ENCODE peak calls at places on chromosome 16, in nine cellular contexts. One of them, this sample, is unnamed.

GRCh38 chr16:78984887-78985464 is 615.6 kb downstream of the MAF start:
- DNase-seq in NCI-H69: no peak
- DNase-seq in choroid plexus epithelial cell: no peak
- DNase-seq in NCI-H1092 treated with DMSO at 0.1 percent for 48 hours: no peak
- DNase-seq in GM12865: no peak
- DNase-seq in stimulated activated CD4-positive, alpha-beta T cell treated with anti-CD3 and anti-CD28 coated beads, Interleukin-12 subunit alpha, Interleukin-12 subunit beta, amount 100 ng/mL, for 48 hours: no peak
- DNase-seq in Daoy: peak; percentile 26
- DNase-seq in EL: no peak
- DNase-seq in stimulated activated effector memory CD8-positive, alpha-beta T cell treated with anti-CD3 and anti-CD28 coated beads, Interleukin-12 subunit alpha, Interleukin-12 subunit beta, amount 100 ng/mL, for 72 hours: no peak
- DNase-seq in this sample: no peak

GRCh38 chr16:87054856-87055255 is 262.3 kb downstream of the C16orf95 start:
- DNase-seq in NCI-H69: no peak
- DNase-seq in choroid plexus epithelial cell: no peak
- DNase-seq in NCI-H1092 treated with DMSO at 0.1 percent for 48 hours: no peak
- DNase-seq in GM12865: no peak
- DNase-seq in stimulated activated CD4-positive, alpha-beta T cell treated with anti-CD3 and anti-CD28 coated beads, Interleukin-12 subunit alpha, Interleukin-12 subunit beta, amount 100 ng/mL, for 48 hours: no peak
- DNase-seq in Daoy: no peak
- DNase-seq in EL: no peak
- DNase-seq in stimulated activated effector memory CD8-positive, alpha-beta T cell treated with anti-CD3 and anti-CD28 coated beads, Interleukin-12 subunit alpha, Interleukin-12 subunit beta, amount 100 ng/mL, for 72 hours: no peak
- DNase-seq in this sample: no peak

GRCh38 chr16:68907297-68907999 is 64.1 kb downstream of the TANGO6 start:
- DNase-seq in NCI-H69: peak; percentile 14
- DNase-seq in choroid plexus epithelial cell: no peak
- DNase-seq in NCI-H1092 treated with DMSO at 0.1 percent for 48 hours: no peak
- DNase-seq in GM12865: no peak
- DNase-seq in stimulated activated CD4-positive, alpha-beta T cell treated with anti-CD3 and anti-CD28 coated beads, Interleukin-12 subunit alpha, Interleukin-12 subunit beta, amount 100 ng/mL, for 48 hours: no peak
- DNase-seq in Daoy: no peak
- DNase-seq in EL: no peak
- DNase-seq in stimulated activated effector memory CD8-positive, alpha-beta T cell treated with anti-CD3 and anti-CD28 coated beads, Interleukin-12 subunit alpha, Interleukin-12 subunit beta, amount 100 ng/mL, for 72 hours: no peak
- DNase-seq in this sample: no peak

GRCh38 chr16:75251280-75252048 is at the start of gene BCAR1:
- DNase-seq in NCI-H69: peak; percentile 84
- DNase-seq in choroid plexus epithelial cell: peak; percentile 88
- DNase-seq in NCI-H1092 treated with DMSO at 0.1 percent for 48 hours: peak; percentile 82
- DNase-seq in GM12865: peak; percentile 83
- DNase-seq in stimulated activated CD4-positive, alpha-beta T cell treated with anti-CD3 and anti-CD28 coated beads, Interleukin-12 subunit alpha, Interleukin-12 subunit beta, amount 100 ng/mL, for 48 hours: no peak
- DNase-seq in Daoy: peak; percentile 93
- DNase-seq in EL: peak; percentile 93
- DNase-seq in stimulated activated effector memory CD8-positive, alpha-beta T cell treated with anti-CD3 and anti-CD28 coated beads, Interleukin-12 subunit alpha, Interleukin-12 subunit beta, amount 100 ng/mL, for 72 hours: no peak
- DNase-seq in this sample: peak; percentile 81

GRCh38 chr16:2756288-2757015 is 4.0 kb downstream of the SRRM2 start:
- DNase-seq in NCI-H69: no peak
- DNase-seq in choroid plexus epithelial cell: no peak
- DNase-seq in NCI-H1092 treated with DMSO at 0.1 percent for 48 hours: no peak
- DNase-seq in GM12865: no peak
- DNase-seq in stimulated activated CD4-positive, alpha-beta T cell treated with anti-CD3 and anti-CD28 coated beads, Interleukin-12 subunit alpha, Interleukin-12 subunit beta, amount 100 ng/mL, for 48 hours: no peak
- DNase-seq in Daoy: no peak
- DNase-seq in EL: no peak
- DNase-seq in stimulated activated effector memory CD8-positive, alpha-beta T cell treated with anti-CD3 and anti-CD28 coated beads, Interleukin-12 subunit alpha, Interleukin-12 subunit beta, amount 100 ng/mL, for 72 hours: no peak
- DNase-seq in this sample: no peak

GRCh38 chr16:67477960-67478554 is 2.9 kb downstream of the ATP6V0D1 start:
- DNase-seq in NCI-H69: no peak
- DNase-seq in choroid plexus epithelial cell: no peak
- DNase-seq in NCI-H1092 treated with DMSO at 0.1 percent for 48 hours: no peak
- DNase-seq in GM12865: no peak
- DNase-seq in stimulated activated CD4-positive, alpha-beta T cell treated with anti-CD3 and anti-CD28 coated beads, Interleukin-12 subunit alpha, Interleukin-12 subunit beta, amount 100 ng/mL, for 48 hours: no peak
- DNase-seq in Daoy: no peak
- DNase-seq in EL: no peak
- DNase-seq in stimulated activated effector memory CD8-positive, alpha-beta T cell treated with anti-CD3 and anti-CD28 coated beads, Interleukin-12 subunit alpha, Interleukin-12 subunit beta, amount 100 ng/mL, for 72 hours: no peak
- DNase-seq in this sample: no peak

GRCh38 chr16:11797957-11798299 is 870 bp upstream of the ZC3H7A start:
- DNase-seq in NCI-H69: peak; percentile 68
- DNase-seq in choroid plexus epithelial cell: no peak
- DNase-seq in NCI-H1092 treated with DMSO at 0.1 percent for 48 hours: peak; percentile 29
- DNase-seq in GM12865: peak; percentile 32
- DNase-seq in stimulated activated CD4-positive, alpha-beta T cell treated with anti-CD3 and anti-CD28 coated beads, Interleukin-12 subunit alpha, Interleukin-12 subunit beta, amount 100 ng/mL, for 48 hours: no peak
- DNase-seq in Daoy: peak; percentile 22
- DNase-seq in EL: peak; percentile 32
- DNase-seq in stimulated activated effector memory CD8-positive, alpha-beta T cell treated with anti-CD3 and anti-CD28 coated beads, Interleukin-12 subunit alpha, Interleukin-12 subunit beta, amount 100 ng/mL, for 72 hours: no peak
- DNase-seq in this sample: no peak

GRCh38 chr16:89410794-89411309 is 79.5 kb downstream of the ANKRD11 start:
- DNase-seq in NCI-H69: peak; percentile 92
- DNase-seq in choroid plexus epithelial cell: peak; percentile 98
- DNase-seq in NCI-H1092 treated with DMSO at 0.1 percent for 48 hours: peak; percentile 67
- DNase-seq in GM12865: no peak
- DNase-seq in stimulated activated CD4-positive, alpha-beta T cell treated with anti-CD3 and anti-CD28 coated beads, Interleukin-12 subunit alpha, Interleukin-12 subunit beta, amount 100 ng/mL, for 48 hours: no peak
- DNase-seq in Daoy: peak; percentile 73
- DNase-seq in EL: peak; percentile 70
- DNase-seq in stimulated activated effector memory CD8-positive, alpha-beta T cell treated with anti-CD3 and anti-CD28 coated beads, Interleukin-12 subunit alpha, Interleukin-12 subunit beta, amount 100 ng/mL, for 72 hours: no peak
- DNase-seq in this sample: peak; percentile 91

GRCh38 chr16:19291459-19291858 is 5.9 kb downstream of the CLEC19A start:
- DNase-seq in NCI-H69: peak; percentile 64
- DNase-seq in choroid plexus epithelial cell: no peak
- DNase-seq in NCI-H1092 treated with DMSO at 0.1 percent for 48 hours: no peak
- DNase-seq in GM12865: peak; percentile 5
- DNase-seq in stimulated activated CD4-positive, alpha-beta T cell treated with anti-CD3 and anti-CD28 coated beads, Interleukin-12 subunit alpha, Interleukin-12 subunit beta, amount 100 ng/mL, for 48 hours: no peak
- DNase-seq in Daoy: peak; percentile 25
- DNase-seq in EL: no peak
- DNase-seq in stimulated activated effector memory CD8-positive, alpha-beta T cell treated with anti-CD3 and anti-CD28 coated beads, Interleukin-12 subunit alpha, Interleukin-12 subunit beta, amount 100 ng/mL, for 72 hours: no peak
- DNase-seq in this sample: peak; percentile 2

GRCh38 chr16:68369168-68369567 is 58.3 kb downstream of the PRMT7 start:
- DNase-seq in NCI-H69: no peak
- DNase-seq in choroid plexus epithelial cell: no peak
- DNase-seq in NCI-H1092 treated with DMSO at 0.1 percent for 48 hours: no peak
- DNase-seq in GM12865: no peak
- DNase-seq in stimulated activated CD4-positive, alpha-beta T cell treated with anti-CD3 and anti-CD28 coated beads, Interleukin-12 subunit alpha, Interleukin-12 subunit beta, amount 100 ng/mL, for 48 hours: no peak
- DNase-seq in Daoy: no peak
- DNase-seq in EL: no peak
- DNase-seq in stimulated activated effector memory CD8-positive, alpha-beta T cell treated with anti-CD3 and anti-CD28 coated beads, Interleukin-12 subunit alpha, Interleukin-12 subunit beta, amount 100 ng/mL, for 72 hours: no peak
- DNase-seq in this sample: no peak

GRCh38 chr16:10465821-10466220 is 80.0 kb downstream of the ATF7IP2 start:
- DNase-seq in NCI-H69: no peak
- DNase-seq in choroid plexus epithelial cell: peak; percentile 10
- DNase-seq in NCI-H1092 treated with DMSO at 0.1 percent for 48 hours: no peak
- DNase-seq in GM12865: no peak
- DNase-seq in stimulated activated CD4-positive, alpha-beta T cell treated with anti-CD3 and anti-CD28 coated beads, Interleukin-12 subunit alpha, Interleukin-12 subunit beta, amount 100 ng/mL, for 48 hours: no peak
- DNase-seq in Daoy: no peak
- DNase-seq in EL: no peak
- DNase-seq in stimulated activated effector memory CD8-positive, alpha-beta T cell treated with anti-CD3 and anti-CD28 coated beads, Interleukin-12 subunit alpha, Interleukin-12 subunit beta, amount 100 ng/mL, for 72 hours: no peak
- DNase-seq in this sample: peak; percentile 2

GRCh38 chr16:49282690-49283375 is 1.2 kb upstream of the CBLN1 start:
- DNase-seq in NCI-H69: peak; percentile 82
- DNase-seq in choroid plexus epithelial cell: no peak
- DNase-seq in NCI-H1092 treated with DMSO at 0.1 percent for 48 hours: peak; percentile 62
- DNase-seq in GM12865: no peak
- DNase-seq in stimulated activated CD4-positive, alpha-beta T cell treated with anti-CD3 and anti-CD28 coated beads, Interleukin-12 subunit alpha, Interleukin-12 subunit beta, amount 100 ng/mL, for 48 hours: no peak
- DNase-seq in Daoy: no peak
- DNase-seq in EL: no peak
- DNase-seq in stimulated activated effector memory CD8-positive, alpha-beta T cell treated with anti-CD3 and anti-CD28 coated beads, Interleukin-12 subunit alpha, Interleukin-12 subunit beta, amount 100 ng/mL, for 72 hours: no peak
- DNase-seq in this sample: peak; percentile 2

GRCh38 chr16:17607075-17607509 is 136.3 kb upstream of the XYLT1 start:
- DNase-seq in NCI-H69: no peak
- DNase-seq in choroid plexus epithelial cell: no peak
- DNase-seq in NCI-H1092 treated with DMSO at 0.1 percent for 48 hours: no peak
- DNase-seq in GM12865: no peak
- DNase-seq in stimulated activated CD4-positive, alpha-beta T cell treated with anti-CD3 and anti-CD28 coated beads, Interleukin-12 subunit alpha, Interleukin-12 subunit beta, amount 100 ng/mL, for 48 hours: no peak
- DNase-seq in Daoy: no peak
- DNase-seq in EL: no peak
- DNase-seq in stimulated activated effector memory CD8-positive, alpha-beta T cell treated with anti-CD3 and anti-CD28 coated beads, Interleukin-12 subunit alpha, Interleukin-12 subunit beta, amount 100 ng/mL, for 72 hours: no peak
- DNase-seq in this sample: no peak

GRCh38 chr16:66948034-66948821 is 12.8 kb upstream of the CES3 start:
- DNase-seq in NCI-H69: peak; percentile 28
- DNase-seq in choroid plexus epithelial cell: no peak
- DNase-seq in NCI-H1092 treated with DMSO at 0.1 percent for 48 hours: no peak
- DNase-seq in GM12865: no peak
- DNase-seq in stimulated activated CD4-positive, alpha-beta T cell treated with anti-CD3 and anti-CD28 coated beads, Interleukin-12 subunit alpha, Interleukin-12 subunit beta, amount 100 ng/mL, for 48 hours: no peak
- DNase-seq in Daoy: no peak
- DNase-seq in EL: peak; percentile 42
- DNase-seq in stimulated activated effector memory CD8-positive, alpha-beta T cell treated with anti-CD3 and anti-CD28 coated beads, Interleukin-12 subunit alpha, Interleukin-12 subunit beta, amount 100 ng/mL, for 72 hours: peak; percentile 65
- DNase-seq in this sample: no peak

GRCh38 chr16:17194190-17194780 is 276.5 kb downstream of the XYLT1 start:
- DNase-seq in NCI-H69: no peak
- DNase-seq in choroid plexus epithelial cell: no peak
- DNase-seq in NCI-H1092 treated with DMSO at 0.1 percent for 48 hours: peak; percentile 24
- DNase-seq in GM12865: peak; percentile 63
- DNase-seq in stimulated activated CD4-positive, alpha-beta T cell treated with anti-CD3 and anti-CD28 coated beads, Interleukin-12 subunit alpha, Interleukin-12 subunit beta, amount 100 ng/mL, for 48 hours: peak; percentile 27
- DNase-seq in Daoy: peak; percentile 55
- DNase-seq in EL: peak; percentile 24
- DNase-seq in stimulated activated effector memory CD8-positive, alpha-beta T cell treated with anti-CD3 and anti-CD28 coated beads, Interleukin-12 subunit alpha, Interleukin-12 subunit beta, amount 100 ng/mL, for 72 hours: peak; percentile 76
- DNase-seq in this sample: peak; percentile 2

GRCh38 chr16:81469710-81470481 is 25.3 kb downstream of the CMIP start:
- DNase-seq in NCI-H69: no peak
- DNase-seq in choroid plexus epithelial cell: peak; percentile 60
- DNase-seq in NCI-H1092 treated with DMSO at 0.1 percent for 48 hours: no peak
- DNase-seq in GM12865: peak; percentile 79
- DNase-seq in stimulated activated CD4-positive, alpha-beta T cell treated with anti-CD3 and anti-CD28 coated beads, Interleukin-12 subunit alpha, Interleukin-12 subunit beta, amount 100 ng/mL, for 48 hours: no peak
- DNase-seq in Daoy: no peak
- DNase-seq in EL: no peak
- DNase-seq in stimulated activated effector memory CD8-positive, alpha-beta T cell treated with anti-CD3 and anti-CD28 coated beads, Interleukin-12 subunit alpha, Interleukin-12 subunit beta, amount 100 ng/mL, for 72 hours: peak; percentile 56
- DNase-seq in this sample: no peak

GRCh38 chr16:49503242-49504022 is 129.8 kb downstream of the C16orf78 start:
- DNase-seq in NCI-H69: no peak
- DNase-seq in choroid plexus epithelial cell: no peak
- DNase-seq in NCI-H1092 treated with DMSO at 0.1 percent for 48 hours: no peak
- DNase-seq in GM12865: peak; percentile 61
- DNase-seq in stimulated activated CD4-positive, alpha-beta T cell treated with anti-CD3 and anti-CD28 coated beads, Interleukin-12 subunit alpha, Interleukin-12 subunit beta, amount 100 ng/mL, for 48 hours: no peak
- DNase-seq in Daoy: no peak
- DNase-seq in EL: no peak
- DNase-seq in stimulated activated effector memory CD8-positive, alpha-beta T cell treated with anti-CD3 and anti-CD28 coated beads, Interleukin-12 subunit alpha, Interleukin-12 subunit beta, amount 100 ng/mL, for 72 hours: no peak
- DNase-seq in this sample: no peak

GRCh38 chr16:56355786-56356275 is 69.5 kb downstream of the AMFR start:
- DNase-seq in NCI-H69: no peak
- DNase-seq in choroid plexus epithelial cell: peak; percentile 5
- DNase-seq in NCI-H1092 treated with DMSO at 0.1 percent for 48 hours: no peak
- DNase-seq in GM12865: no peak
- DNase-seq in stimulated activated CD4-positive, alpha-beta T cell treated with anti-CD3 and anti-CD28 coated beads, Interleukin-12 subunit alpha, Interleukin-12 subunit beta, amount 100 ng/mL, for 48 hours: no peak
- DNase-seq in Daoy: no peak
- DNase-seq in EL: no peak
- DNase-seq in stimulated activated effector memory CD8-positive, alpha-beta T cell treated with anti-CD3 and anti-CD28 coated beads, Interleukin-12 subunit alpha, Interleukin-12 subunit beta, amount 100 ng/mL, for 72 hours: no peak
- DNase-seq in this sample: no peak

GRCh38 chr16:30063893-30064745 is 1.4 kb upstream of the ALDOA start:
- DNase-seq in NCI-H69: peak; percentile 94
- DNase-seq in choroid plexus epithelial cell: peak; percentile 63
- DNase-seq in NCI-H1092 treated with DMSO at 0.1 percent for 48 hours: peak; percentile 85
- DNase-seq in GM12865: peak; percentile 89
- DNase-seq in stimulated activated CD4-positive, alpha-beta T cell treated with anti-CD3 and anti-CD28 coated beads, Interleukin-12 subunit alpha, Interleukin-12 subunit beta, amount 100 ng/mL, for 48 hours: peak; percentile 57
- DNase-seq in Daoy: peak; percentile 60
- DNase-seq in EL: no peak
- DNase-seq in stimulated activated effector memory CD8-positive, alpha-beta T cell treated with anti-CD3 and anti-CD28 coated beads, Interleukin-12 subunit alpha, Interleukin-12 subunit beta, amount 100 ng/mL, for 72 hours: peak; percentile 83
- DNase-seq in this sample: peak; percentile 57

GRCh38 chr16:66511615-66512500 is 38.1 kb downstream of the TK2 start:
- DNase-seq in NCI-H69: peak; percentile 43
- DNase-seq in choroid plexus epithelial cell: peak; percentile 72
- DNase-seq in NCI-H1092 treated with DMSO at 0.1 percent for 48 hours: no peak
- DNase-seq in GM12865: no peak
- DNase-seq in stimulated activated CD4-positive, alpha-beta T cell treated with anti-CD3 and anti-CD28 coated beads, Interleukin-12 subunit alpha, Interleukin-12 subunit beta, amount 100 ng/mL, for 48 hours: no peak
- DNase-seq in Daoy: peak; percentile 69
- DNase-seq in EL: peak; percentile 87
- DNase-seq in stimulated activated effector memory CD8-positive, alpha-beta T cell treated with anti-CD3 and anti-CD28 coated beads, Interleukin-12 subunit alpha, Interleukin-12 subunit beta, amount 100 ng/mL, for 72 hours: no peak
- DNase-seq in this sample: peak; percentile 81

GRCh38 chr16:69145658-69146057 is 13.2 kb downstream of the UTP4 start:
- DNase-seq in NCI-H69: no peak
- DNase-seq in choroid plexus epithelial cell: peak; percentile 13
- DNase-seq in NCI-H1092 treated with DMSO at 0.1 percent for 48 hours: no peak
- DNase-seq in GM12865: no peak
- DNase-seq in stimulated activated CD4-positive, alpha-beta T cell treated with anti-CD3 and anti-CD28 coated beads, Interleukin-12 subunit alpha, Interleukin-12 subunit beta, amount 100 ng/mL, for 48 hours: no peak
- DNase-seq in Daoy: no peak
- DNase-seq in EL: no peak
- DNase-seq in stimulated activated effector memory CD8-positive, alpha-beta T cell treated with anti-CD3 and anti-CD28 coated beads, Interleukin-12 subunit alpha, Interleukin-12 subunit beta, amount 100 ng/mL, for 72 hours: no peak
- DNase-seq in this sample: peak; percentile 60

GRCh38 chr16:21301168-21301894 is 23.2 kb upstream of the CRYM start:
- DNase-seq in NCI-H69: peak; percentile 55
- DNase-seq in choroid plexus epithelial cell: peak; percentile 65
- DNase-seq in NCI-H1092 treated with DMSO at 0.1 percent for 48 hours: peak; percentile 49
- DNase-seq in GM12865: peak; percentile 88
- DNase-seq in stimulated activated CD4-positive, alpha-beta T cell treated with anti-CD3 and anti-CD28 coated beads, Interleukin-12 subunit alpha, Interleukin-12 subunit beta, amount 100 ng/mL, for 48 hours: no peak
- DNase-seq in Daoy: peak; percentile 88
- DNase-seq in EL: peak; percentile 78
- DNase-seq in stimulated activated effector memory CD8-positive, alpha-beta T cell treated with anti-CD3 and anti-CD28 coated beads, Interleukin-12 subunit alpha, Interleukin-12 subunit beta, amount 100 ng/mL, for 72 hours: peak; percentile 65
- DNase-seq in this sample: peak; percentile 77